ENCODE peak calls at places on chromosomes 2 and 18, in nine cellular contexts. X is upper lobe of right lung, A is HL-60, B is psoas muscle, I is dorsolateral prefrontal cortex, G is heart right ventricle, Q is right lobe of liver, D is neural progenitor cell, Z is PC-9. R is an unnamed sample.

GRCh38 chr2:133940134-133940533 is 313.7 kb upstream of the MGAT5 start:
- DNase-seq in X (no peak), A (no peak), B (no peak), I (no peak), G (no peak), Q (no peak), D (no peak), Z (no peak), R (no peak)

GRCh38 chr2:34570266-34570872 is 971.3 kb upstream of the FAM98A start:
- DNase-seq in X (no peak), A (peak), B (no peak), I (no peak), G (no peak), Q (no peak), D (peak), Z (no peak), R (no peak)

GRCh38 chr2:239676716-239677454 is 276.1 kb upstream of the HDAC4 start:
- DNase-seq in X (no peak), A (no peak), B (no peak), I (no peak), G (no peak), Q (no peak), D (peak), Z (no peak), R (no peak)

GRCh38 chr2:50840346-50841124 is 191.4 kb downstream of the NRXN1 start:
- DNase-seq in X (no peak), A (no peak), B (no peak), I (no peak), G (no peak), Q (no peak), D (no peak), Z (no peak), R (no peak)

GRCh38 chr2:168453404-168453803 is 2.7 kb upstream of the CERS6 start:
- DNase-seq in X (no peak), A (no peak), B (no peak), I (no peak), G (no peak), Q (no peak), D (no peak), Z (no peak), R (no peak)

GRCh38 chr18:48875942-48876511 is 74.7 kb downstream of the SMAD7 start:
- DNase-seq in X (peak), A (no peak), B (no peak), I (peak), G (no peak), Q (peak), D (peak), Z (no peak), R (peak)

GRCh38 chr2:48983556-48983955 is 170.8 kb downstream of the FSHR start:
- DNase-seq in X (no peak), A (no peak), B (no peak), I (no peak), G (no peak), Q (no peak), D (no peak), Z (no peak), R (no peak)

GRCh38 chr2:53913721-53914120 is 54.0 kb upstream of the GPR75 start:
- DNase-seq in X (no peak), A (peak), B (no peak), I (no peak), G (no peak), Q (no peak), D (no peak), Z (no peak), R (no peak)

GRCh38 chr2:237760506-237761502 is 37.8 kb upstream of the RBM44 start:
- DNase-seq in X (no peak), A (no peak), B (no peak), I (no peak), G (no peak), Q (no peak), D (no peak), Z (no peak), R (no peak)

GRCh38 chr2:191539068-191539467 is 138.9 kb upstream of the NABP1 start:
- DNase-seq in X (no peak), A (peak), B (no peak), I (no peak), G (no peak), Q (no peak), D (peak), Z (peak), R (no peak)

GRCh38 chr18:54357082-54357659 is 487 bp downstream of the STARD6 start:
- DNase-seq in X (no peak), A (peak), B (no peak), I (no peak), G (no peak), Q (no peak), D (no peak), Z (no peak), R (no peak)

GRCh38 chr2:224359569-224359968 is 42.3 kb downstream of the FAM124B start:
- DNase-seq in X (no peak), A (no peak), B (no peak), I (no peak), G (no peak), Q (no peak), D (peak), Z (no peak), R (no peak)

GRCh38 chr2:121470917-121471316 is 59.8 kb upstream of the RNU4ATAC start:
- DNase-seq in X (no peak), A (no peak), B (no peak), I (no peak), G (no peak), Q (no peak), D (no peak), Z (no peak), R (no peak)

GRCh38 chr18:36314754-36315153 is 17.2 kb downstream of the FHOD3 start:
- DNase-seq in X (no peak), A (no peak), B (no peak), I (no peak), G (no peak), Q (no peak), D (no peak), Z (peak), R (no peak)

GRCh38 chr2:70965506-70965905 is 12.9 kb upstream of the ANKRD53 start:
- DNase-seq in X (no peak), A (no peak), B (no peak), I (no peak), G (no peak), Q (no peak), D (no peak), Z (no peak), R (no peak)

GRCh38 chr2:47056374-47056773 is 98.7 kb downstream of the STPG4 start:
- DNase-seq in X (no peak), A (no peak), B (no peak), I (no peak), G (no peak), Q (no peak), D (no peak), Z (no peak), R (no peak)

GRCh38 chr2:207230261-207231105 is 64.7 kb upstream of the KLF7 start:
- DNase-seq in X (no peak), A (peak), B (no peak), I (no peak), G (no peak), Q (no peak), D (peak), Z (no peak), R (no peak)

GRCh38 chr2:37871453-37872191 is 53.5 kb upstream of the RMDN2 start:
- DNase-seq in X (no peak), A (no peak), B (no peak), I (no peak), G (no peak), Q (no peak), D (no peak), Z (no peak), R (no peak)

GRCh38 chr2:69720404-69720803 is 21.5 kb upstream of the ANXA4 start:
- DNase-seq in X (no peak), A (no peak), B (no peak), I (no peak), G (no peak), Q (no peak), D (no peak), Z (no peak), R (no peak)

GRCh38 chr2:175929850-175930249 is 72.2 kb downstream of the LNPK start:
- DNase-seq in X (no peak), A (no peak), B (no peak), I (no peak), G (no peak), Q (no peak), D (no peak), Z (peak), R (no peak)

GRCh38 chr2:208350610-208351009 is 56.0 kb upstream of the PTH2R start:
- DNase-seq in X (no peak), A (no peak), B (no peak), I (no peak), G (no peak), Q (no peak), D (no peak), Z (no peak), R (no peak)

GRCh38 chr2:240645346-240646060 is 20.2 kb downstream of the GPR35 start:
- DNase-seq in X (peak), A (no peak), B (no peak), I (no peak), G (no peak), Q (no peak), D (no peak), Z (no peak), R (no peak)

GRCh38 chr2:217231212-217231611 is 371.3 kb upstream of the TNP1 start:
- DNase-seq in X (no peak), A (no peak), B (no peak), I (no peak), G (no peak), Q (no peak), D (no peak), Z (no peak), R (no peak)

DNA sequence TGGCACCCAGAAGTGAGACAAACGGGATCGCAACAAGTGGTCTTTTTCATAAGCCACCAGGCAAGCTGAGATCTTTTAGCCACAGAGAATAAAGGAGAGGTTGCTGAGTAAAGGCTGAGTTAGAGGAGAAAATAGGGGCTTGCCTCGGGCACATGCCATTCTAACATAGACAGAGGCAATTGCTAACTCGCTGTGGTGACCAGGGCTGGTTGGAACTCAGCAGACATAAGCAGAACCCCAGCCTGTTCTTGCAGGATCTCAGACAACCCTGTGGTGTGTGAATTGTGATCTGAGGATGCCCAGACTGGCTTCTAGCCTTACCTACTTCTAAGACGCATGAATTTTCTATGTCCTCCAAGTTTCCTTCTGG is 300.2 kb downstream of the CDCA7 start:
- DNase-seq in X (no peak), A (no peak), B (no peak), I (no peak), G (no peak), Q (no peak), D (no peak), Z (no peak), R (no peak)
- H3K4me3 ChIP-seq in X (no peak), A (no peak), B (no peak), I (no peak), G (no peak), Q (no peak), D (no peak), Z (no peak), R (no peak)

GRCh38 chr2:113228991-113229716 is 49.6 kb downstream of the PAX8 start:
- DNase-seq in X (no peak), A (no peak), B (no peak), I (no peak), G (no peak), Q (no peak), D (no peak), Z (no peak), R (no peak)
- TF ChIP-seq CTCF in X (no peak), A (no peak), B (no peak), I (no peak), G (no peak), Q (peak), D (no peak), Z (no peak), R (no peak)

DNA sequence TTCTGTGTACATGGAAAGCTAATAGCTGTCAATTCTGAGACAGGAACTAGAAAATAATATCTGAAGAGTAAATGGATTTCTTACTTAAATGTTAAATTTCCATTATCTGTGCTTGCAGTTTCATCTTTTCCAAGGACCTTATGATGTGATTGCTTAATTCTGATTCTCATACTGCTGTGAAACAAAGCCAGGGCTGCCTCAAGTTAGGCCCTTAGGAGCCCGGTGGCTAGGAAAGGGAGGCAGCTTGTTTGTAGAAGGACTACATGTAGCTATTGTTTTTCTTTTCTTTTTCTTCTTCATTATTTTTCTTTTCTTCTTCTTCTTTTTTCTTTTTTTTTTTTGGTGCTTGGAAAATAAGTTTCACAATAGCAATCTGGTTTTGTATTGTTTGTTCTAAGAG is 50.5 kb downstream of the XRCC5 start:
- DNase-seq in X (no peak), A (no peak), B (no peak), I (no peak), G (no peak), Q (no peak), D (no peak), Z (no peak), R (no peak)
- H3K27ac ChIP-seq in X (no peak), A (no peak), B (no peak), I (peak), G (no peak), Q (no peak), D (peak), Z (no peak), R (no peak)

DNA sequence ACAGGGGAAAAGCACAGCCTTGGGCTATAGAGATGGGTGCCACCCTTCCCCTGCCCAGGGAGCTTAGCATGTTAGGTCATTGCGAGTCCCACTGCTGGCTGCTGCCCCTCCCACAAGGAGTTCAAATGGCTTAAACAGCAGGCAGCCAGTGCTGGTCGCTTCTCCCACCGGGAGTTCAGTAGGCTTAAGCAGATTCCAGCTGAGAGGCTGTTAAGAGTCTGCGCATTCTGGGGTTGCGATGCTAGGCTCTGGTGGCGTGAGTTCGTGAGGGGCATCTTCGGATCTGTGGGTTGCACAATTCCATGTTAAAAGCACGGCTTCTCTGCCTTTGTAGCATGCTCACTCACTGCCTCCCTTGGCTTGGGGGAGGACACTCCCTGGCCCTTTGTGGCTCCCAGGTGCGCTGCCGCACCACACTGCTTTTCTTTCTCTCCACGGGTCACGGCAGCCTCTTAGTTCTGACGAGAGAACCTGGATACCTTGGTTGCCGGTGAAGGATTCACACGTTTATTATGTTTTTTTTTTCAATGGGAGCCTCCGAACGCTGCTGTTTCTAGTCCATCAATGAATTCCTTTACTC is 93.2 kb downstream of the UNC80 start:
- DNase-seq in X (no peak), A (no peak), B (no peak), I (no peak), G (no peak), Q (no peak), D (peak), Z (no peak), R (no peak)
- H3K4me3 ChIP-seq in X (no peak), A (no peak), B (no peak), I (no peak), G (no peak), Q (no peak), D (no peak), Z (no peak), R (no peak)

GRCh38 chr2:61763605-61764034 is 90.2 kb downstream of the FAM161A start:
- DNase-seq in X (peak), A (peak), B (peak), I (peak), G (peak), Q (peak), D (peak), Z (no peak), R (peak)
- TF ChIP-seq CTCF in X (peak), A (no peak), B (no peak), I (peak), G (peak), Q (peak), D (peak), Z (no peak), R (peak)

GRCh38 chr2:220134756-220135534 is 507.5 kb downstream of the SLC4A3 start:
- DNase-seq in X (no peak), A (no peak), B (no peak), I (no peak), G (no peak), Q (no peak), D (no peak), Z (no peak), R (no peak)
- H3K27ac ChIP-seq in X (no peak), A (no peak), B (no peak), I (no peak), G (no peak), Q (no peak), D (no peak), Z (no peak), R (no peak)

GRCh38 chr2:96123290-96123689 is 6.9 kb upstream of the ADRA2B start:
- DNase-seq in X (no peak), A (no peak), B (no peak), I (no peak), G (no peak), Q (no peak), D (no peak), Z (no peak), R (no peak)
- H3K4me3 ChIP-seq in X (no peak), A (no peak), B (no peak), I (no peak), G (no peak), Q (no peak), D (no peak), Z (no peak), R (no peak)